ENCODE peak calls at places on chromosomes 6 and 20, in eight cellular contexts. One of them, this sample, is unnamed.

GRCh38 chr20:12984863-12985262 is 23.9 kb upstream of the SPTLC3 start:
- DNase-seq in tibial nerve: no peak
- DNase-seq in IMR-90: no peak
- DNase-seq in breast epithelium: no peak
- DNase-seq in adrenal gland: no peak
- DNase-seq in psoas muscle: no peak
- DNase-seq in Peyer's patch: no peak
- DNase-seq in PC-3: peak; percentile 71
- DNase-seq in this sample: no peak

GRCh38 chr6:121434037-121434770 is 1.2 kb upstream of the GJA1 start:
- DNase-seq in tibial nerve: no peak
- DNase-seq in IMR-90: peak; percentile 28
- DNase-seq in breast epithelium: no peak
- DNase-seq in adrenal gland: no peak
- DNase-seq in psoas muscle: peak; percentile 21
- DNase-seq in Peyer's patch: no peak
- DNase-seq in PC-3: no peak
- DNase-seq in this sample: no peak

GRCh38 chr6:5860849-5861248 is 145.9 kb downstream of the NRN1 start:
- DNase-seq in tibial nerve: no peak
- DNase-seq in IMR-90: no peak
- DNase-seq in breast epithelium: no peak
- DNase-seq in adrenal gland: no peak
- DNase-seq in psoas muscle: no peak
- DNase-seq in Peyer's patch: no peak
- DNase-seq in PC-3: no peak
- DNase-seq in this sample: no peak

GRCh38 chr6:138594749-138595148 is 95.5 kb upstream of the NHSL1 start:
- DNase-seq in tibial nerve: no peak
- DNase-seq in IMR-90: no peak
- DNase-seq in breast epithelium: no peak
- DNase-seq in adrenal gland: no peak
- DNase-seq in psoas muscle: no peak
- DNase-seq in Peyer's patch: no peak
- DNase-seq in PC-3: no peak
- DNase-seq in this sample: no peak

GRCh38 chr6:135812085-135812526 is 39.4 kb upstream of the PDE7B start:
- DNase-seq in tibial nerve: no peak
- DNase-seq in IMR-90: peak; percentile 24
- DNase-seq in breast epithelium: no peak
- DNase-seq in adrenal gland: no peak
- DNase-seq in psoas muscle: peak; percentile 30
- DNase-seq in Peyer's patch: no peak
- DNase-seq in PC-3: peak; percentile 46
- DNase-seq in this sample: peak; percentile 65

GRCh38 chr20:33373735-33374605 is 27.3 kb downstream of the CDK5RAP1 start:
- DNase-seq in tibial nerve: no peak
- DNase-seq in IMR-90: peak; percentile 94
- DNase-seq in breast epithelium: peak; percentile 40
- DNase-seq in adrenal gland: no peak
- DNase-seq in psoas muscle: no peak
- DNase-seq in Peyer's patch: no peak
- DNase-seq in PC-3: peak; percentile 99
- DNase-seq in this sample: no peak

GRCh38 chr20:38838326-38838725 is 32.8 kb downstream of the PPP1R16B start:
- DNase-seq in tibial nerve: no peak
- DNase-seq in IMR-90: no peak
- DNase-seq in breast epithelium: no peak
- DNase-seq in adrenal gland: no peak
- DNase-seq in psoas muscle: no peak
- DNase-seq in Peyer's patch: no peak
- DNase-seq in PC-3: no peak
- DNase-seq in this sample: no peak

GRCh38 chr6:24831771-24832718 is 33.3 kb upstream of the ARMH2 start:
- DNase-seq in tibial nerve: no peak
- DNase-seq in IMR-90: peak; percentile 40
- DNase-seq in breast epithelium: no peak
- DNase-seq in adrenal gland: no peak
- DNase-seq in psoas muscle: no peak
- DNase-seq in Peyer's patch: no peak
- DNase-seq in PC-3: no peak
- DNase-seq in this sample: no peak

GRCh38 chr6:13814176-13814937 is at the start of gene MCUR1:
- DNase-seq in tibial nerve: peak; percentile 77
- DNase-seq in IMR-90: peak; percentile 74
- DNase-seq in breast epithelium: peak; percentile 75
- DNase-seq in adrenal gland: peak; percentile 89
- DNase-seq in psoas muscle: peak; percentile 92
- DNase-seq in Peyer's patch: peak; percentile 94
- DNase-seq in PC-3: peak; percentile 89
- DNase-seq in this sample: peak; percentile 92

GRCh38 chr6:35327349-35328027 is 14.9 kb upstream of the PPARD start:
- DNase-seq in tibial nerve: no peak
- DNase-seq in IMR-90: peak; percentile 55
- DNase-seq in breast epithelium: no peak
- DNase-seq in adrenal gland: peak; percentile 78
- DNase-seq in psoas muscle: no peak
- DNase-seq in Peyer's patch: peak; percentile 90
- DNase-seq in PC-3: peak; percentile 71
- DNase-seq in this sample: peak; percentile 64

GRCh38 chr6:43774776-43775583 is 5.0 kb downstream of the VEGFA start:
- DNase-seq in tibial nerve: peak; percentile 70
- DNase-seq in IMR-90: peak; percentile 61
- DNase-seq in breast epithelium: peak; percentile 79
- DNase-seq in adrenal gland: peak; percentile 87
- DNase-seq in psoas muscle: peak; percentile 83
- DNase-seq in Peyer's patch: peak; percentile 90
- DNase-seq in PC-3: peak; percentile 58
- DNase-seq in this sample: peak; percentile 77

GRCh38 chr6:43772571-43773049 is 2.6 kb downstream of the VEGFA start:
- DNase-seq in tibial nerve: no peak
- DNase-seq in IMR-90: no peak
- DNase-seq in breast epithelium: no peak
- DNase-seq in adrenal gland: no peak
- DNase-seq in psoas muscle: no peak
- DNase-seq in Peyer's patch: no peak
- DNase-seq in PC-3: no peak
- DNase-seq in this sample: no peak

GRCh38 chr6:43776115-43776798 is 6.2 kb downstream of the VEGFA start:
- DNase-seq in tibial nerve: no peak
- DNase-seq in IMR-90: no peak
- DNase-seq in breast epithelium: no peak
- DNase-seq in adrenal gland: peak; percentile 72
- DNase-seq in psoas muscle: no peak
- DNase-seq in Peyer's patch: no peak
- DNase-seq in PC-3: no peak
- DNase-seq in this sample: no peak

GRCh38 chr6:43773050-43773956 is 3.3 kb downstream of the VEGFA start:
- DNase-seq in tibial nerve: no peak
- DNase-seq in IMR-90: peak; percentile 57
- DNase-seq in breast epithelium: peak; percentile 27
- DNase-seq in adrenal gland: peak; percentile 80
- DNase-seq in psoas muscle: peak; percentile 66
- DNase-seq in Peyer's patch: peak; percentile 84
- DNase-seq in PC-3: peak; percentile 76
- DNase-seq in this sample: peak; percentile 64

DNA sequence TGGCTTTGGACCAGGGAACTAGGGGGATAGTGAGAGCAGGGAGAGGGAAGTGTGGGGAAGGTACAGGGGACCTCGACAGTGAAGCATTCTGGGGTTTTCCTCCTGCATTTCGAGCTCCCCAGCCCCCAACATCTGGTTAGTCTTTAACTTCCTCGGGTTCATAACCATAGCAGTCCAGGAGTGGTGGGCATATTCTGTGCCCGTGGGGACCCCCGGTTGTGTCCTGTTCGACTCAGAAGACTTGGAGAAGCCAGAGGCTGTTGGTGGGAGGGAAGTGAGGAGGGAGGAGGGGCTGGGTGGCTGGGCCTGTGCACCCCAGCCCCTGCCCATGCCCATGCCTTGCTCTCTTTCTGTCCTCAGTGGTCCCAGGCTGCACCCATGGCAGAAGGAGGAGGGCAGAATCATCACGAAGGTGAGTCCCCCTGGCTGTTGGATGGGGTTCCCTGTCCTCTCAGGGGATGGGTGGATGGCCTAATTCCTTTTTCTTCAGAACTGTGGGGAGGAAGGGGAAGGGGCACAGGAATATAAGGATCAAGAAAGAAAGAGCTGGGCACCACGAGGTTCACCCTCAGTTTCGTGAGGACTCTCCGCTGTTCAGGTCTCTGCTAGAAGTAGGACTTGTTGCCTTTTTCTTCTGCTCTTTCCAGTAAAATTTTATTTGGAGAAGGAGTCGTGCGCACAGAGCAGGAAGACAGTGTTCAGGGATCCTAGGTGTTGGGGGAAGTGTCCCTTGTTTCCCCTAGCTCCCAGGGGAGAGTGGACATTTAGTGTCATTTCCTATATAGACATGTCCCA is 4.2 kb downstream of the VEGFA start:
- DNase-seq in tibial nerve: no peak
- DNase-seq in IMR-90: no peak
- DNase-seq in breast epithelium: no peak
- DNase-seq in adrenal gland: no peak
- DNase-seq in psoas muscle: no peak
- DNase-seq in Peyer's patch: no peak
- DNase-seq in PC-3: no peak
- DNase-seq in this sample: no peak
- H3K27ac ChIP-seq in tibial nerve: peak overlapping the region; percentile 93
- H3K27ac ChIP-seq in IMR-90: peak overlapping the region; percentile 92
- H3K27ac ChIP-seq in breast epithelium: peak overlapping the region; percentile 96
- H3K27ac ChIP-seq in adrenal gland: peak overlapping the region; percentile 97
- H3K27ac ChIP-seq in psoas muscle: peak overlapping the region; percentile 99
- H3K27ac ChIP-seq in Peyer's patch: peak overlapping the region; percentile 95
- H3K27ac ChIP-seq in PC-3: no peak overlapping the region
- H3K27ac ChIP-seq in this sample: peak overlapping the region; percentile 90

DNA sequence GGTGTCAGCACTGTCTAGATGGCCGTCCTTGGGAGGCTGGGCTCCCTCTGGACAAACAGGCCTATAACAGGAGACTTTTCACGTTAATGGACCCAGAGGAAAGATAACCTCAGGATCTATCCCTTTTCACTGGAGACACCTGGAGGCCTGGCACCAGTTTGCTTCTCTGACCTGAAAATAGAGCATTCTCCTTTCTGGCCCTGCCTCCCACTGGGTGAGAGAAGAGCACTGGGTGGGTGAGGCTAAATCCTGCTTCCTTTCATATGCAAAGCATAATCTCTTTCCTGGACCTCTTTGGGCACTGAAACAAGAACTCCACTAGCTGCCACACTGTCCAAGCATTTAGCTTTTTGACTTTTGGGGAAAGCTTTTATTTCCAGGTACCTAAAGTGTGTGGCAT is 78.3 kb downstream of the FOXO3 start:
- DNase-seq in tibial nerve: no peak
- DNase-seq in IMR-90: no peak
- DNase-seq in breast epithelium: no peak
- DNase-seq in adrenal gland: no peak
- DNase-seq in psoas muscle: no peak
- DNase-seq in Peyer's patch: no peak
- DNase-seq in PC-3: no peak
- DNase-seq in this sample: no peak
- TF ChIP-seq CTCF in tibial nerve: no peak
- TF ChIP-seq CTCF in IMR-90: no peak
- TF ChIP-seq CTCF in breast epithelium: no peak
- TF ChIP-seq CTCF in adrenal gland: no peak
- TF ChIP-seq CTCF in psoas muscle: no peak
- TF ChIP-seq CTCF in Peyer's patch: no peak
- TF ChIP-seq CTCF in PC-3: no peak
- TF ChIP-seq CTCF in this sample: no peak

GRCh38 chr6:125791151-125791819 is 525 bp downstream of the NCOA7 start:
- DNase-seq in tibial nerve: no peak
- DNase-seq in IMR-90: peak; percentile 52
- DNase-seq in breast epithelium: peak; percentile 45
- DNase-seq in adrenal gland: peak; percentile 86
- DNase-seq in psoas muscle: no peak
- DNase-seq in Peyer's patch: peak; percentile 76
- DNase-seq in PC-3: peak; percentile 51
- DNase-seq in this sample: peak; percentile 58
- H3K4me1 ChIP-seq in tibial nerve: peaks cover 42% of the 10 kb centered on the region
- H3K4me1 ChIP-seq in IMR-90: peaks cover 8% of the 10 kb centered on the region
- H3K4me1 ChIP-seq in breast epithelium: peaks cover 6% of the 10 kb centered on the region
- H3K4me1 ChIP-seq in adrenal gland: peaks cover 68% of the 10 kb centered on the region
- H3K4me1 ChIP-seq in psoas muscle: peaks cover 13% of the 10 kb centered on the region
- H3K4me1 ChIP-seq in Peyer's patch: peaks cover 10% of the 10 kb centered on the region
- H3K4me1 ChIP-seq in PC-3: peaks cover 48% of the 10 kb centered on the region
- H3K4me1 ChIP-seq in this sample: peaks cover 8% of the 10 kb centered on the region

GRCh38 chr6:4105980-4106536 is 27.1 kb upstream of the FAM217A start:
- DNase-seq in tibial nerve: no peak
- DNase-seq in IMR-90: no peak
- DNase-seq in breast epithelium: no peak
- DNase-seq in adrenal gland: no peak
- DNase-seq in psoas muscle: no peak
- DNase-seq in Peyer's patch: no peak
- DNase-seq in PC-3: no peak
- DNase-seq in this sample: no peak
- H3K27ac ChIP-seq in tibial nerve: no peak overlapping the region
- H3K27ac ChIP-seq in IMR-90: no peak overlapping the region
- H3K27ac ChIP-seq in breast epithelium: no peak overlapping the region
- H3K27ac ChIP-seq in adrenal gland: no peak overlapping the region
- H3K27ac ChIP-seq in psoas muscle: peak overlapping the region; percentile 27
- H3K27ac ChIP-seq in Peyer's patch: no peak overlapping the region
- H3K27ac ChIP-seq in PC-3: no peak overlapping the region
- H3K27ac ChIP-seq in this sample: no peak overlapping the region

GRCh38 chr6:162856885-162857284 is 129.1 kb downstream of the PACRG start:
- DNase-seq in tibial nerve: no peak
- DNase-seq in IMR-90: peak; percentile 60
- DNase-seq in breast epithelium: peak; percentile 43
- DNase-seq in adrenal gland: peak; percentile 78
- DNase-seq in psoas muscle: no peak
- DNase-seq in Peyer's patch: no peak
- DNase-seq in PC-3: peak; percentile 66
- DNase-seq in this sample: peak; percentile 89
- TF ChIP-seq CTCF in tibial nerve: peak; percentile 72
- TF ChIP-seq CTCF in IMR-90: peak; percentile 46
- TF ChIP-seq CTCF in breast epithelium: peak; percentile 41
- TF ChIP-seq CTCF in adrenal gland: peak; percentile 74
- TF ChIP-seq CTCF in psoas muscle: peak; percentile 52
- TF ChIP-seq CTCF in Peyer's patch: no peak
- TF ChIP-seq CTCF in PC-3: peak; percentile 65
- TF ChIP-seq CTCF in this sample: peak; percentile 68

DNA sequence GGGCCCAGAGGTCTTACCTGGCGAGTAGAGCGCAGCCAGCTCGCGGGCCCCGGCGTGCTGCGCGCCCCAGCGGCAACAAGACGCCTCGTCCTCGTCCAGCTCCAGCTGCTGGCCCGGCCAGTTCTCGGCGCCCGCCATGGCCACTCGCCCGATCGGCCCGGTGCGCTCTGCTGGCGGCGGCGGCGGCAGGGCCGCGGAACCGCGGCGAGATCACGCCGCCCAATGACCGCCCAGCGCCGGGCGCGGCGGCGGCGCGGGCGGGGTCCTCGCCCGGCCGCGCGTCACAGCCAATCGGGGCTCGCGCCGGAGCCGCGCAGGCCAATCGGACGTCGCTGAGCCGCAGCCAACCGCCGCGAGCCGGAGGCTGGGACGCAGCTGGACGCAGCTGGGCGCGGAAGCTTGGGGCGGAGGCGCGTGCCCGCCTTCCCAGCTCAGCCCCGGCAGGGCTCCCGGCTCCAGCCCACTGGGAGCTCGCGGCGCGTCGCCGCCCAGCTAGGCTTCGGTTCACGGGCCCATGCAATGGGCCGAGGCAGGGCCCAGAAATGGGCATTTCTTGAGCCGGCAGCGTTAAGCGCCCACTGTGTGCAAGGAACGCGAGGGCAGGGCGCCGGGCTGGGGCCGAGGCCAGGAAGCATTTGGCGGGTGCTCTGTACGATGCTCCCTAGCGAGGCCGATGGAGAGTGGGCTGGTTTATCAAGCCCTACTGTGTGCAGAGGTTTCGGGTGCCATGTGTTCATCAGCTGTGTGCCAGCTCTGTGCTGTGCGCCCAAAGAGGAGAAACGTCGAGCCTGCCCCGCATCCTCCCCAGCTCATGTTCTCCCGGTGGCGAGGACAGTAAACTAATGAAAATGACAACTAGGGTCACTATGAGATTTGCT is at the start of gene PEDS1:
- DNase-seq in tibial nerve: peak; percentile 76
- DNase-seq in IMR-90: peak; percentile 90
- DNase-seq in breast epithelium: peak; percentile 86
- DNase-seq in adrenal gland: peak; percentile 93
- DNase-seq in psoas muscle: peak; percentile 93
- DNase-seq in Peyer's patch: peak; percentile 95
- DNase-seq in PC-3: peak; percentile 98
- DNase-seq in this sample: peak; percentile 95
- H3K4me1 ChIP-seq in tibial nerve: peaks cover 18% of the 10 kb centered on the region
- H3K4me1 ChIP-seq in IMR-90: peaks cover 22% of the 10 kb centered on the region
- H3K4me1 ChIP-seq in breast epithelium: peaks cover 12% of the 10 kb centered on the region
- H3K4me1 ChIP-seq in adrenal gland: peaks cover 36% of the 10 kb centered on the region
- H3K4me1 ChIP-seq in psoas muscle: peaks cover 34% of the 10 kb centered on the region
- H3K4me1 ChIP-seq in Peyer's patch: peaks cover 6% of the 10 kb centered on the region
- H3K4me1 ChIP-seq in PC-3: peaks cover 38% of the 10 kb centered on the region
- H3K4me1 ChIP-seq in this sample: peaks cover 6% of the 10 kb centered on the region

This sample was measured in cardiac muscle cell.